ENCODE peak calls at places on chromosomes 4 and X, in four cellular contexts. M is right cardiac atrium, Y is midbrain, D is NCI-H510A treated with DMSO at 0.1 percent for 48 hours. R is an unnamed sample.

GRCh38 chr4:102868153-102868781 is 525 bp upstream of the CISD2 start:
- DNase-seq in D (no peak), M (peak; percentile 57), Y (no peak), R (peak; percentile 28)

GRCh38 chrX:71632923-71633657 is 14.8 kb upstream of the CXCR3 start:
- DNase-seq in M (peak; percentile 58), D (peak; percentile 75), Y (no peak), R (no peak)

GRCh38 chr4:175282407-175282806 is 364.2 kb downstream of the ADAM29 start:
- DNase-seq in Y (no peak), M (no peak), D (no peak), R (no peak)

GRCh38 chr4:147924604-147925412 is 192.9 kb downstream of the ARHGAP10 start:
- DNase-seq in M (peak; percentile 49), Y (peak; percentile 24), D (peak; percentile 2), R (no peak)

GRCh38 chrX:2572740-2573139 is 72.0 kb upstream of the DHRSX start:
- DNase-seq in M (no peak), D (no peak), Y (no peak), R (no peak)

GRCh38 chr4:88005086-88005485 is 2.3 kb upstream of the PKD2 start:
- DNase-seq in D (no peak), M (peak; percentile 71), Y (no peak), R (no peak)

GRCh38 chrX:16429391-16429790 is 220.6 kb upstream of the S100G start:
- DNase-seq in M (no peak), D (no peak), Y (no peak), R (no peak)

GRCh38 chrX:73215263-73215662 is 612 bp upstream of the NAP1L2 start:
- DNase-seq in Y (no peak), M (no peak), D (peak; percentile 5), R (no peak)

R was measured in left ventricle myocardium inferior.